ENCODE peak calls at places on chromosomes 12 and 14, in four cellular contexts. X is stimulated activated CD4-positive, alpha-beta T cell treated with anti-CD3 and anti-CD28 coated beads, Interleukin-4, amount 100 ng/mL, for 4 hours; B is NCI-H1105; S is stimulated activated CD8-positive, alpha-beta memory T cell treated with anti-CD3 and anti-CD28 coated beads, Interleukin-15, amount 100 ng/mL, for 24 hours. D is an unnamed sample.

GRCh38 chr12:39988574-39988973 is 117.3 kb downstream of the SLC2A13 start:
- DNase-seq in X (no peak), B (no peak), S (no peak), D (no peak)

GRCh38 chr12:91422107-91422506 is 239.5 kb upstream of the DCN start:
- DNase-seq in X (no peak), B (no peak), S (no peak), D (no peak)

GRCh38 chr12:62922539-62922938 is 12.4 kb downstream of the PPM1H start:
- DNase-seq in X (no peak), B (no peak), S (no peak), D (no peak)

GRCh38 chr14:80959448-80960006 is 4.1 kb downstream of the TSHR start:
- DNase-seq in X (peak; percentile 13), B (peak; percentile 66), S (no peak), D (peak; percentile 98)

GRCh38 chr14:69350892-69351291 is 47.2 kb downstream of the ERH start:
- DNase-seq in X (no peak), B (no peak), S (no peak), D (no peak)

GRCh38 chr12:91496337-91496736 is 313.7 kb upstream of the DCN start:
- DNase-seq in X (no peak), B (no peak), S (no peak), D (no peak)

GRCh38 chr14:20667957-20668356 is 16.4 kb upstream of the RNASE4 start:
- DNase-seq in X (no peak), B (no peak), S (no peak), D (no peak)

GRCh38 chr14:55141812-55142211 is 12.8 kb downstream of the LGALS3 start:
- DNase-seq in X (no peak), B (no peak), S (no peak), D (no peak)

GRCh38 chr12:43501705-43502104 is 50.3 kb downstream of the ADAMTS20 start:
- DNase-seq in X (no peak), B (peak; percentile 6), S (no peak), D (no peak)

GRCh38 chr14:89251066-89251465 is 166.0 kb downstream of the FOXN3 start:
- DNase-seq in X (no peak), B (no peak), S (no peak), D (no peak)

GRCh38 chr14:80390911-80391310 is 179.6 kb upstream of the DIO2 start:
- DNase-seq in X (no peak), B (no peak), S (no peak), D (no peak)

D was measured in NCI-H2171.